ENCODE peak calls at places on chromosomes 4 and X, in seven cellular contexts. One of them, this sample, is unnamed.
A peak's percentile ranks its signal among the peaks of the same experiment; 100 is the strongest.

GRCh38 chrX:10444204-10444603 is 176.2 kb downstream of the MID1 start:
- DNase-seq in left ventricle myocardium superior: no peak
- DNase-seq in sigmoid colon: no peak
- DNase-seq in activated CD4-positive, alpha-beta T cell treated with anti-CD3 and anti-CD28 coated beads, Interleukin-2, amount 50 U/mL, for 1 hour: no peak
- DNase-seq in aorta: no peak
- DNase-seq in Right ventricle myocardium superior: no peak
- DNase-seq in endothelial cell: peak; percentile 5
- DNase-seq in this sample: no peak

GRCh38 chr4:145815027-145815612 is 123.5 kb downstream of the ZNF827 start:
- DNase-seq in left ventricle myocardium superior: no peak
- DNase-seq in sigmoid colon: no peak
- DNase-seq in activated CD4-positive, alpha-beta T cell treated with anti-CD3 and anti-CD28 coated beads, Interleukin-2, amount 50 U/mL, for 1 hour: no peak
- DNase-seq in aorta: no peak
- DNase-seq in Right ventricle myocardium superior: no peak
- DNase-seq in endothelial cell: no peak
- DNase-seq in this sample: no peak

GRCh38 chrX:74536142-74537010 is 78.0 kb downstream of the RLIM start:
- DNase-seq in left ventricle myocardium superior: peak; percentile 89
- DNase-seq in sigmoid colon: peak; percentile 96
- DNase-seq in activated CD4-positive, alpha-beta T cell treated with anti-CD3 and anti-CD28 coated beads, Interleukin-2, amount 50 U/mL, for 1 hour: peak; percentile 7
- DNase-seq in aorta: peak; percentile 94
- DNase-seq in Right ventricle myocardium superior: peak; percentile 91
- DNase-seq in endothelial cell: peak; percentile 77
- DNase-seq in this sample: peak; percentile 93

GRCh38 chr4:14520171-14520570 is 482.1 kb upstream of the CPEB2 start:
- DNase-seq in left ventricle myocardium superior: no peak
- DNase-seq in sigmoid colon: no peak
- DNase-seq in activated CD4-positive, alpha-beta T cell treated with anti-CD3 and anti-CD28 coated beads, Interleukin-2, amount 50 U/mL, for 1 hour: no peak
- DNase-seq in aorta: no peak
- DNase-seq in Right ventricle myocardium superior: no peak
- DNase-seq in endothelial cell: no peak
- DNase-seq in this sample: no peak

GRCh38 chr4:2637956-2638552 is 101.6 kb downstream of the FAM193A start:
- DNase-seq in left ventricle myocardium superior: peak; percentile 58
- DNase-seq in sigmoid colon: peak; percentile 56
- DNase-seq in activated CD4-positive, alpha-beta T cell treated with anti-CD3 and anti-CD28 coated beads, Interleukin-2, amount 50 U/mL, for 1 hour: no peak
- DNase-seq in aorta: no peak
- DNase-seq in Right ventricle myocardium superior: peak; percentile 51
- DNase-seq in endothelial cell: no peak
- DNase-seq in this sample: peak; percentile 79

GRCh38 chr4:78168029-78168428 is 110.9 kb downstream of the FRAS1 start:
- DNase-seq in left ventricle myocardium superior: no peak
- DNase-seq in sigmoid colon: no peak
- DNase-seq in activated CD4-positive, alpha-beta T cell treated with anti-CD3 and anti-CD28 coated beads, Interleukin-2, amount 50 U/mL, for 1 hour: no peak
- DNase-seq in aorta: no peak
- DNase-seq in Right ventricle myocardium superior: no peak
- DNase-seq in endothelial cell: no peak
- DNase-seq in this sample: no peak

GRCh38 chr4:25252230-25253071 is 18.6 kb downstream of the PI4K2B start:
- DNase-seq in left ventricle myocardium superior: no peak
- DNase-seq in sigmoid colon: no peak
- DNase-seq in activated CD4-positive, alpha-beta T cell treated with anti-CD3 and anti-CD28 coated beads, Interleukin-2, amount 50 U/mL, for 1 hour: no peak
- DNase-seq in aorta: no peak
- DNase-seq in Right ventricle myocardium superior: no peak
- DNase-seq in endothelial cell: no peak
- DNase-seq in this sample: no peak

GRCh38 chr4:61995717-61996337 is 795.7 kb downstream of the ADGRL3 start:
- DNase-seq in left ventricle myocardium superior: no peak
- DNase-seq in sigmoid colon: no peak
- DNase-seq in activated CD4-positive, alpha-beta T cell treated with anti-CD3 and anti-CD28 coated beads, Interleukin-2, amount 50 U/mL, for 1 hour: no peak
- DNase-seq in aorta: no peak
- DNase-seq in Right ventricle myocardium superior: no peak
- DNase-seq in endothelial cell: no peak
- DNase-seq in this sample: no peak

GRCh38 chrX:137574784-137575298 is 8.9 kb downstream of the ZIC3 start:
- DNase-seq in left ventricle myocardium superior: no peak
- DNase-seq in sigmoid colon: no peak
- DNase-seq in activated CD4-positive, alpha-beta T cell treated with anti-CD3 and anti-CD28 coated beads, Interleukin-2, amount 50 U/mL, for 1 hour: no peak
- DNase-seq in aorta: no peak
- DNase-seq in Right ventricle myocardium superior: no peak
- DNase-seq in endothelial cell: no peak
- DNase-seq in this sample: no peak

GRCh38 chr4:77174426-77174825 is 17.4 kb downstream of the CCNG2 start:
- DNase-seq in left ventricle myocardium superior: no peak
- DNase-seq in sigmoid colon: no peak
- DNase-seq in activated CD4-positive, alpha-beta T cell treated with anti-CD3 and anti-CD28 coated beads, Interleukin-2, amount 50 U/mL, for 1 hour: no peak
- DNase-seq in aorta: no peak
- DNase-seq in Right ventricle myocardium superior: no peak
- DNase-seq in endothelial cell: no peak
- DNase-seq in this sample: no peak

GRCh38 chr4:38166768-38167167 is 206.6 kb downstream of the PTTG2 start:
- DNase-seq in left ventricle myocardium superior: no peak
- DNase-seq in sigmoid colon: no peak
- DNase-seq in activated CD4-positive, alpha-beta T cell treated with anti-CD3 and anti-CD28 coated beads, Interleukin-2, amount 50 U/mL, for 1 hour: no peak
- DNase-seq in aorta: no peak
- DNase-seq in Right ventricle myocardium superior: no peak
- DNase-seq in endothelial cell: no peak
- DNase-seq in this sample: no peak

GRCh38 chr4:155025762-155026457 is 182.5 kb upstream of the NPY2R start:
- DNase-seq in left ventricle myocardium superior: peak; percentile 44
- DNase-seq in sigmoid colon: no peak
- DNase-seq in activated CD4-positive, alpha-beta T cell treated with anti-CD3 and anti-CD28 coated beads, Interleukin-2, amount 50 U/mL, for 1 hour: no peak
- DNase-seq in aorta: peak; percentile 52
- DNase-seq in Right ventricle myocardium superior: peak; percentile 51
- DNase-seq in endothelial cell: peak; percentile 71
- DNase-seq in this sample: no peak

GRCh38 chrX:83508006-83508405 is at the start of gene POU3F4:
- DNase-seq in left ventricle myocardium superior: no peak
- DNase-seq in sigmoid colon: peak; percentile 76
- DNase-seq in activated CD4-positive, alpha-beta T cell treated with anti-CD3 and anti-CD28 coated beads, Interleukin-2, amount 50 U/mL, for 1 hour: no peak
- DNase-seq in aorta: no peak
- DNase-seq in Right ventricle myocardium superior: no peak
- DNase-seq in endothelial cell: peak; percentile 61
- DNase-seq in this sample: no peak

GRCh38 chrX:39309721-39310152 is 508.5 kb downstream of the MID1IP1 start:
- DNase-seq in left ventricle myocardium superior: peak; percentile 26
- DNase-seq in sigmoid colon: no peak
- DNase-seq in activated CD4-positive, alpha-beta T cell treated with anti-CD3 and anti-CD28 coated beads, Interleukin-2, amount 50 U/mL, for 1 hour: peak; percentile 47
- DNase-seq in aorta: no peak
- DNase-seq in Right ventricle myocardium superior: peak; percentile 36
- DNase-seq in endothelial cell: peak; percentile 22
- DNase-seq in this sample: no peak

GRCh38 chr4:73702796-73703287 is 37.5 kb upstream of the CXCL8 start:
- DNase-seq in left ventricle myocardium superior: no peak
- DNase-seq in sigmoid colon: no peak
- DNase-seq in activated CD4-positive, alpha-beta T cell treated with anti-CD3 and anti-CD28 coated beads, Interleukin-2, amount 50 U/mL, for 1 hour: no peak
- DNase-seq in aorta: no peak
- DNase-seq in Right ventricle myocardium superior: no peak
- DNase-seq in endothelial cell: no peak
- DNase-seq in this sample: no peak

GRCh38 chrX:53481093-53481492 is 46.9 kb upstream of the HSD17B10 start:
- DNase-seq in left ventricle myocardium superior: no peak
- DNase-seq in sigmoid colon: no peak
- DNase-seq in activated CD4-positive, alpha-beta T cell treated with anti-CD3 and anti-CD28 coated beads, Interleukin-2, amount 50 U/mL, for 1 hour: peak; percentile 1
- DNase-seq in aorta: no peak
- DNase-seq in Right ventricle myocardium superior: no peak
- DNase-seq in endothelial cell: peak; percentile 12
- DNase-seq in this sample: no peak

GRCh38 chrX:8988456-8988855 is 45.5 kb downstream of the FAM9B start:
- DNase-seq in left ventricle myocardium superior: peak; percentile 22
- DNase-seq in sigmoid colon: no peak
- DNase-seq in activated CD4-positive, alpha-beta T cell treated with anti-CD3 and anti-CD28 coated beads, Interleukin-2, amount 50 U/mL, for 1 hour: peak; percentile 4
- DNase-seq in aorta: peak; percentile 65
- DNase-seq in Right ventricle myocardium superior: peak; percentile 47
- DNase-seq in endothelial cell: no peak
- DNase-seq in this sample: no peak

GRCh38 chrX:9865804-9866471 is 79.7 kb downstream of the SHROOM2 start:
- DNase-seq in left ventricle myocardium superior: no peak
- DNase-seq in sigmoid colon: no peak
- DNase-seq in activated CD4-positive, alpha-beta T cell treated with anti-CD3 and anti-CD28 coated beads, Interleukin-2, amount 50 U/mL, for 1 hour: no peak
- DNase-seq in aorta: no peak
- DNase-seq in Right ventricle myocardium superior: no peak
- DNase-seq in endothelial cell: no peak
- DNase-seq in this sample: no peak

GRCh38 chrX:107448625-107449468 is 605 bp upstream of the FRMPD3 start:
- DNase-seq in left ventricle myocardium superior: no peak
- DNase-seq in sigmoid colon: no peak
- DNase-seq in activated CD4-positive, alpha-beta T cell treated with anti-CD3 and anti-CD28 coated beads, Interleukin-2, amount 50 U/mL, for 1 hour: no peak
- DNase-seq in aorta: no peak
- DNase-seq in Right ventricle myocardium superior: peak; percentile 36
- DNase-seq in endothelial cell: peak; percentile 11
- DNase-seq in this sample: no peak

GRCh38 chrX:37746268-37746931 is 33.5 kb upstream of the CYBB start:
- DNase-seq in left ventricle myocardium superior: no peak
- DNase-seq in sigmoid colon: no peak
- DNase-seq in activated CD4-positive, alpha-beta T cell treated with anti-CD3 and anti-CD28 coated beads, Interleukin-2, amount 50 U/mL, for 1 hour: no peak
- DNase-seq in aorta: no peak
- DNase-seq in Right ventricle myocardium superior: no peak
- DNase-seq in endothelial cell: no peak
- DNase-seq in this sample: no peak

GRCh38 chrX:107857815-107858214 is 32.1 kb downstream of the MID2 start:
- DNase-seq in left ventricle myocardium superior: no peak
- DNase-seq in sigmoid colon: no peak
- DNase-seq in activated CD4-positive, alpha-beta T cell treated with anti-CD3 and anti-CD28 coated beads, Interleukin-2, amount 50 U/mL, for 1 hour: no peak
- DNase-seq in aorta: no peak
- DNase-seq in Right ventricle myocardium superior: no peak
- DNase-seq in endothelial cell: no peak
- DNase-seq in this sample: no peak

GRCh38 chrX:40644175-40644574 is 3.2 kb downstream of the CXorf38 start:
- DNase-seq in left ventricle myocardium superior: no peak
- DNase-seq in sigmoid colon: no peak
- DNase-seq in activated CD4-positive, alpha-beta T cell treated with anti-CD3 and anti-CD28 coated beads, Interleukin-2, amount 50 U/mL, for 1 hour: no peak
- DNase-seq in aorta: no peak
- DNase-seq in Right ventricle myocardium superior: no peak
- DNase-seq in endothelial cell: no peak
- DNase-seq in this sample: no peak

GRCh38 chr4:24774452-24774851 is 20.9 kb upstream of the SOD3 start:
- DNase-seq in left ventricle myocardium superior: no peak
- DNase-seq in sigmoid colon: no peak
- DNase-seq in activated CD4-positive, alpha-beta T cell treated with anti-CD3 and anti-CD28 coated beads, Interleukin-2, amount 50 U/mL, for 1 hour: no peak
- DNase-seq in aorta: no peak
- DNase-seq in Right ventricle myocardium superior: no peak
- DNase-seq in endothelial cell: no peak
- DNase-seq in this sample: no peak

GRCh38 chrX:23855569-23855968 is 52.2 kb downstream of the APOO start:
- DNase-seq in left ventricle myocardium superior: no peak
- DNase-seq in sigmoid colon: no peak
- DNase-seq in activated CD4-positive, alpha-beta T cell treated with anti-CD3 and anti-CD28 coated beads, Interleukin-2, amount 50 U/mL, for 1 hour: no peak
- DNase-seq in aorta: no peak
- DNase-seq in Right ventricle myocardium superior: no peak
- DNase-seq in endothelial cell: no peak
- DNase-seq in this sample: no peak

GRCh38 chr4:73836373-73837269 is at the start of gene CXCL6:
- DNase-seq in left ventricle myocardium superior: peak; percentile 63
- DNase-seq in sigmoid colon: peak; percentile 71
- DNase-seq in activated CD4-positive, alpha-beta T cell treated with anti-CD3 and anti-CD28 coated beads, Interleukin-2, amount 50 U/mL, for 1 hour: no peak
- DNase-seq in aorta: peak; percentile 50
- DNase-seq in Right ventricle myocardium superior: peak; percentile 61
- DNase-seq in endothelial cell: peak; percentile 39
- DNase-seq in this sample: no peak

GRCh38 chr4:38902695-38903094 is 35.1 kb downstream of the FAM114A1 start:
- DNase-seq in left ventricle myocardium superior: no peak
- DNase-seq in sigmoid colon: no peak
- DNase-seq in activated CD4-positive, alpha-beta T cell treated with anti-CD3 and anti-CD28 coated beads, Interleukin-2, amount 50 U/mL, for 1 hour: no peak
- DNase-seq in aorta: no peak
- DNase-seq in Right ventricle myocardium superior: no peak
- DNase-seq in endothelial cell: no peak
- DNase-seq in this sample: no peak

GRCh38 chr4:172927096-172927495 is 241.5 kb upstream of the GALNT7 start:
- DNase-seq in left ventricle myocardium superior: no peak
- DNase-seq in sigmoid colon: no peak
- DNase-seq in activated CD4-positive, alpha-beta T cell treated with anti-CD3 and anti-CD28 coated beads, Interleukin-2, amount 50 U/mL, for 1 hour: no peak
- DNase-seq in aorta: no peak
- DNase-seq in Right ventricle myocardium superior: no peak
- DNase-seq in endothelial cell: no peak
- DNase-seq in this sample: no peak

GRCh38 chrX:150348365-150348764 is 14.8 kb upstream of the MAMLD1 start:
- DNase-seq in left ventricle myocardium superior: no peak
- DNase-seq in sigmoid colon: no peak
- DNase-seq in activated CD4-positive, alpha-beta T cell treated with anti-CD3 and anti-CD28 coated beads, Interleukin-2, amount 50 U/mL, for 1 hour: no peak
- DNase-seq in aorta: no peak
- DNase-seq in Right ventricle myocardium superior: no peak
- DNase-seq in endothelial cell: no peak
- DNase-seq in this sample: peak; percentile 55

GRCh38 chr4:89572224-89572858 is 264.6 kb downstream of the SNCA start:
- DNase-seq in left ventricle myocardium superior: no peak
- DNase-seq in sigmoid colon: no peak
- DNase-seq in activated CD4-positive, alpha-beta T cell treated with anti-CD3 and anti-CD28 coated beads, Interleukin-2, amount 50 U/mL, for 1 hour: no peak
- DNase-seq in aorta: no peak
- DNase-seq in Right ventricle myocardium superior: no peak
- DNase-seq in endothelial cell: no peak
- DNase-seq in this sample: no peak

GRCh38 chr4:123284166-123284565 is 112.4 kb upstream of the SPRY1 start:
- DNase-seq in left ventricle myocardium superior: no peak
- DNase-seq in sigmoid colon: no peak
- DNase-seq in activated CD4-positive, alpha-beta T cell treated with anti-CD3 and anti-CD28 coated beads, Interleukin-2, amount 50 U/mL, for 1 hour: no peak
- DNase-seq in aorta: no peak
- DNase-seq in Right ventricle myocardium superior: no peak
- DNase-seq in endothelial cell: no peak
- DNase-seq in this sample: no peak

This sample was measured in mesenteric fat pad.